ENCODE peak calls at places on chromosomes 3 and 15, in eight cellular contexts. B is uterus, F is tibial artery, A is cardiac muscle cell, S is OCI-LY7, E is A549, K is fibroblast of mammary gland, W is hepatocyte. Z is an unnamed sample.

GRCh38 chr3:113404637-113405036 is 36.7 kb downstream of the CFAP44 start:
- DNase-seq in B (no peak), F (no peak), A (no peak), S (no peak), E (no peak), K (no peak), W (no peak), Z (peak; percentile 10)

GRCh38 chr3:12518266-12519028 is 26.9 kb downstream of the MKRN2OS start:
- DNase-seq in B (no peak), F (no peak), A (peak; percentile 39), S (no peak), E (no peak), K (no peak), W (no peak), Z (no peak)

GRCh38 chr15:49041406-49041805 is 4.8 kb downstream of the SECISBP2L start:
- DNase-seq in B (no peak), F (no peak), A (no peak), S (no peak), E (no peak), K (peak; percentile 12), W (no peak), Z (peak; percentile 25)

GRCh38 chr3:72186485-72186864 is 401.5 kb upstream of the PROK2 start:
- DNase-seq in B (no peak), F (no peak), A (no peak), S (no peak), E (no peak), K (peak; percentile 85), W (no peak), Z (peak; percentile 78)

GRCh38 chr15:63502137-63502801 is 2.1 kb upstream of the USP3 start:
- DNase-seq in B (peak; percentile 35), F (no peak), A (no peak), S (no peak), E (peak; percentile 79), K (peak; percentile 75), W (peak; percentile 34), Z (peak; percentile 76)

GRCh38 chr3:42823351-42823750 is 14.1 kb downstream of the ACKR2 start:
- DNase-seq in B (no peak), F (no peak), A (no peak), S (no peak), E (peak; percentile 29), K (no peak), W (no peak), Z (no peak)

GRCh38 chr3:189272500-189273119 is 100.8 kb downstream of the TPRG1 start:
- DNase-seq in B (no peak), F (no peak), A (peak; percentile 58), S (peak; percentile 48), E (peak; percentile 47), K (no peak), W (peak; percentile 16), Z (no peak)

GRCh38 chr15:70353606-70354259 is 256.0 kb upstream of the TLE3 start:
- DNase-seq in B (no peak), F (no peak), A (no peak), S (no peak), E (no peak), K (no peak), W (no peak), Z (no peak)

GRCh38 chr15:90598053-90598577 is 68.4 kb downstream of the CRTC3 start:
- DNase-seq in B (peak; percentile 70), F (peak; percentile 68), A (no peak), S (peak; percentile 57), E (peak; percentile 56), K (peak; percentile 33), W (peak; percentile 45), Z (peak; percentile 16)

GRCh38 chr3:106688463-106688862 is 688.8 kb upstream of the CCDC54 start:
- DNase-seq in B (no peak), F (peak; percentile 54), A (no peak), S (no peak), E (peak; percentile 41), K (peak; percentile 96), W (peak; percentile 43), Z (peak; percentile 93)

GRCh38 chr3:173789530-173789929 is 392.0 kb downstream of the NLGN1 start:
- DNase-seq in B (no peak), F (no peak), A (no peak), S (no peak), E (no peak), K (peak; percentile 29), W (peak; percentile 39), Z (peak; percentile 31)

GRCh38 chr3:123688241-123688747 is 103.4 kb upstream of the HACD2 start:
- DNase-seq in B (peak; percentile 71), F (peak; percentile 64), A (no peak), S (no peak), E (peak; percentile 59), K (peak; percentile 97), W (no peak), Z (peak; percentile 87)

GRCh38 chr3:112829031-112829430 is 17.6 kb downstream of the CD200R1L start:
- DNase-seq in B (no peak), F (no peak), A (no peak), S (no peak), E (no peak), K (no peak), W (no peak), Z (no peak)

GRCh38 chr3:139533781-139534443 is 5.6 kb downstream of the RBP1 start:
- DNase-seq in B (peak; percentile 42), F (no peak), A (peak; percentile 66), S (no peak), E (no peak), K (peak; percentile 19), W (peak; percentile 30), Z (peak; percentile 27)

GRCh38 chr15:78147566-78147965 is 1.6 kb upstream of the IDH3A start:
- DNase-seq in B (no peak), F (no peak), A (no peak), S (no peak), E (no peak), K (no peak), W (no peak), Z (no peak)

GRCh38 chr3:48428863-48429415 is 947 bp downstream of the PLXNB1 start:
- DNase-seq in B (peak; percentile 61), F (peak; percentile 71), A (peak; percentile 67), S (no peak), E (no peak), K (no peak), W (peak; percentile 73), Z (no peak)

GRCh38 chr3:151467069-151467468 is 6.2 kb upstream of the IGSF10 start:
- DNase-seq in B (no peak), F (no peak), A (no peak), S (peak; percentile 3), E (no peak), K (no peak), W (no peak), Z (no peak)

GRCh38 chr3:50146316-50146901 is 8.7 kb upstream of the SEMA3F start:
- DNase-seq in B (no peak), F (no peak), A (no peak), S (no peak), E (no peak), K (no peak), W (no peak), Z (no peak)

GRCh38 chr3:133956333-133956732 is 60.7 kb upstream of the RAB6B start:
- DNase-seq in B (no peak), F (no peak), A (peak; percentile 17), S (no peak), E (no peak), K (no peak), W (no peak), Z (no peak)

DNA sequence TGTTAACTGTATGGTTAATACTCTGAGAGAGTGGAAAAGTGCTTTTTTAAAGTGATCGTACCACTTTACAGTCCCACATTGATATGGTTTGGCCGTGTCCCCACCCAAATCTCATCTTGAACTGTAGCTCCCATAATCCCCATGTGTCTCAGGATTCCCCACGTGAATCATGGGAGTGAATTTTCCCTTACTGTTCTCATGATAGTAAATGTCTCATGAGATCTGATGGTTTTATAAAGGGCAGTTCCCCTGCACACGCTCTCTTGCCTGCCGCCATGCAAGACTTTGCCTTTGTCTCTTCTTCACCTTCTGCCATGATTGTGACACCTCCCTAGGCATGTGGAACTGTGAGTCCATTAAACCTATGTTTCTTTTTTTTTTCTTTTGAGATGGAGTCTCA is 109.2 kb downstream of the TCF12 start:
- DNase-seq in B (no peak), F (no peak), A (no peak), S (no peak), E (no peak), K (no peak), W (no peak), Z (no peak)
- TF ChIP-seq CTCF in B (no peak), F (no peak), A (no peak), S (no peak), E (no peak), K (no peak), W (no peak), Z (no peak)

GRCh38 chr15:69315402-69316110 is 16.8 kb downstream of the PAQR5 start:
- DNase-seq in B (no peak), F (no peak), A (no peak), S (no peak), E (no peak), K (no peak), W (no peak), Z (no peak)

GRCh38 chr15:69316281-69316680 is 17.6 kb downstream of the PAQR5 start:
- DNase-seq in B (no peak), F (no peak), A (no peak), S (no peak), E (no peak), K (no peak), W (no peak), Z (no peak)

GRCh38 chr15:69313437-69314000 is 14.8 kb downstream of the PAQR5 start:
- DNase-seq in B (no peak), F (no peak), A (no peak), S (no peak), E (no peak), K (no peak), W (no peak), Z (no peak)

GRCh38 chr15:69314736-69315135 is 16.0 kb downstream of the PAQR5 start:
- DNase-seq in B (no peak), F (no peak), A (no peak), S (no peak), E (no peak), K (no peak), W (no peak), Z (no peak)

DNA sequence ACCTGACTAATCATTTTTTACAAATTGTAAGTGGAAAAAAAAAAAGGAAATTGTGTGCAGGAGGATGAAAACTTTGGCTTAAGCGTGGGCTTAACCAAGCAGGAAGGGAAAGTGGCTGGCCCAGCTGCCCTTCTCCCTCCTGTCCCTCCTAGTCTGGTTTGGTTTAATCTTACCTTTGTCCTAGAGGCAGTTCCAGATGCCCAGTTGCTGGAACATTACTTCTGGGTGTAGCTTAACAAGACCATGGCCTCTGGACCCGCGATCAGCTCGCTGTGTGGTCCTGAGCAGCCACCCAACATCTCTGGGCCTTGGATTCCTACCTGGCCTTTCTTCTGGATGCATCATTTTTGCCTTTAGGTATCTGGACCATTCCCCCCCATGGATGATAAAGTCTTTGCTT is 15.5 kb downstream of the PAQR5 start:
- DNase-seq in B (no peak), F (no peak), A (no peak), S (no peak), E (no peak), K (no peak), W (no peak), Z (no peak)
- H3K4me3 ChIP-seq in B (no peak overlapping the region), F (no peak overlapping the region), A (no peak overlapping the region), S (no peak overlapping the region), E (no peak overlapping the region), K (no peak overlapping the region), W (no peak overlapping the region), Z (no peak overlapping the region)

GRCh38 chr3:135246027-135246426 is 451.0 kb downstream of the EPHB1 start:
- DNase-seq in B (no peak), F (no peak), A (no peak), S (no peak), E (no peak), K (no peak), W (no peak), Z (no peak)
- TF ChIP-seq CTCF in B (no peak), F (no peak), A (no peak), S (peak; percentile 32), E (no peak), K (no peak), W (no peak), Z (no peak)

GRCh38 chr15:84983711-84984110 is 2.1 kb downstream of the PDE8A start:
- DNase-seq in B (no peak), F (no peak), A (no peak), S (no peak), E (peak; percentile 34), K (no peak), W (no peak), Z (no peak)
- H3K4me3 ChIP-seq in B (no peak overlapping the region), F (peak overlapping the region; percentile 93), A (no peak overlapping the region), S (peak overlapping the region; percentile 73), E (peak overlapping the region; percentile 91), K (no peak overlapping the region), W (no peak overlapping the region), Z (peak overlapping the region; percentile 83)

Z was measured in fibroblast of pulmonary artery.